ENCODE peak calls at places on chromosome 21, in four cellular contexts. One of them, this sample, is unnamed. For H3K4me1, the result is how much of the 10 kb centered on the place peaks cover.

GRCh38 chr21:37341254-37341960 is 25.2 kb upstream of the DYRK1A start:
- DNase-seq in Peyer's patch: no peak
- DNase-seq in aorta: no peak
- DNase-seq in SJCRH30: no peak
- DNase-seq in this sample: no peak

GRCh38 chr21:28069446-28069845 is 923.2 kb downstream of the LTN1 start:
- DNase-seq in Peyer's patch: no peak
- DNase-seq in aorta: no peak
- DNase-seq in SJCRH30: peak
- DNase-seq in this sample: no peak

GRCh38 chr21:16741228-16741665 is 771.6 kb upstream of the CXADR start:
- DNase-seq in Peyer's patch: no peak
- DNase-seq in aorta: no peak
- DNase-seq in SJCRH30: no peak
- DNase-seq in this sample: no peak

GRCh38 chr21:33362044-33362555 is 37.3 kb downstream of the IFNAR1 start:
- DNase-seq in Peyer's patch: peak
- DNase-seq in aorta: no peak
- DNase-seq in SJCRH30: peak
- DNase-seq in this sample: peak

GRCh38 chr21:29571949-29572348 is 273.2 kb downstream of the BACH1 start:
- DNase-seq in Peyer's patch: no peak
- DNase-seq in aorta: no peak
- DNase-seq in SJCRH30: no peak
- DNase-seq in this sample: no peak

GRCh38 chr21:32949701-32950100 is 76.0 kb upstream of the OLIG2 start:
- DNase-seq in Peyer's patch: no peak
- DNase-seq in aorta: no peak
- DNase-seq in SJCRH30: no peak
- DNase-seq in this sample: no peak

GRCh38 chr21:34722684-34723300 is 54.0 kb downstream of the CLIC6 start:
- DNase-seq in Peyer's patch: no peak
- DNase-seq in aorta: no peak
- DNase-seq in SJCRH30: peak
- DNase-seq in this sample: no peak

GRCh38 chr21:41626038-41626437 is 118.1 kb upstream of the TMPRSS2 start:
- DNase-seq in Peyer's patch: peak
- DNase-seq in aorta: no peak
- DNase-seq in SJCRH30: no peak
- DNase-seq in this sample: no peak

GRCh38 chr21:37257526-37257966 is 9.6 kb downstream of the VPS26C start:
- DNase-seq in Peyer's patch: no peak
- DNase-seq in aorta: no peak
- DNase-seq in SJCRH30: peak
- DNase-seq in this sample: no peak

GRCh38 chr21:36437745-36438128 is 42.2 kb downstream of the CLDN14 start:
- DNase-seq in Peyer's patch: no peak
- DNase-seq in aorta: peak
- DNase-seq in SJCRH30: no peak
- DNase-seq in this sample: no peak

GRCh38 chr21:26169061-26169610 is 1.4 kb downstream of the APP start:
- DNase-seq in Peyer's patch: peak
- DNase-seq in aorta: peak
- DNase-seq in SJCRH30: peak
- DNase-seq in this sample: peak

GRCh38 chr21:15301736-15302135 is 236.9 kb upstream of the NRIP1 start:
- DNase-seq in Peyer's patch: no peak
- DNase-seq in aorta: no peak
- DNase-seq in SJCRH30: no peak
- DNase-seq in this sample: no peak

GRCh38 chr21:37380349-37381323 is 14.1 kb downstream of the DYRK1A start:
- DNase-seq in Peyer's patch: no peak
- DNase-seq in aorta: no peak
- DNase-seq in SJCRH30: no peak
- DNase-seq in this sample: no peak

GRCh38 chr21:35020446-35020845 is 28.7 kb downstream of the RUNX1 start:
- DNase-seq in Peyer's patch: peak
- DNase-seq in aorta: no peak
- DNase-seq in SJCRH30: no peak
- DNase-seq in this sample: peak

GRCh38 chr21:15679630-15680029 is 50.2 kb upstream of the USP25 start:
- DNase-seq in Peyer's patch: no peak
- DNase-seq in aorta: no peak
- DNase-seq in SJCRH30: no peak
- DNase-seq in this sample: no peak

GRCh38 chr21:37146320-37147225 is 73.5 kb downstream of the TTC3 start:
- DNase-seq in Peyer's patch: no peak
- DNase-seq in aorta: no peak
- DNase-seq in SJCRH30: no peak
- DNase-seq in this sample: no peak

GRCh38 chr21:28018741-28019669 is 973.7 kb downstream of the LTN1 start:
- DNase-seq in Peyer's patch: no peak
- DNase-seq in aorta: no peak
- DNase-seq in SJCRH30: peak
- DNase-seq in this sample: no peak

GRCh38 chr21:20647603-20648002 is 350.6 kb upstream of the NCAM2 start:
- DNase-seq in Peyer's patch: no peak
- DNase-seq in aorta: no peak
- DNase-seq in SJCRH30: no peak
- DNase-seq in this sample: no peak

GRCh38 chr21:32508558-32508957 is 76.8 kb downstream of the TCP10L start:
- DNase-seq in Peyer's patch: no peak
- DNase-seq in aorta: peak
- DNase-seq in SJCRH30: no peak
- DNase-seq in this sample: no peak

DNA sequence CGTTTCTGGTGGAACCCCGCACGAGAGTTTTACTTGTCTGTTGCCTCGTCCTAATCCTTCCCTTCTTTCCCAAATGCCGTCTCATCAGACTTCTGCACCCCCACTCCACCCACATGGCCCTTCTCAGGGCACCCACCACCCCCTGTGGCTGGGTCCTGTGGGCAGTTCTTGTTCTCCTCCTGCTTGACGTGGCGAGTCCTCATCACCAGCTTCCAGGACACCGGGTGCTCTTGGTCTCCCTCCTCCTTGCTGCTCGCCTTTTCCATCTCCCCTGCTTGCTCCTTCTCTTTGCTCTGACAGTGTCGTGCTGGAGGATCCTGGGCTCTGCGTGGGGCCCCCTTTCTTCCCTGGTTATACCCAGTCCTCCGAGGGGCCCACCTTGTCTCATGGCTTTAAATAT is 51.8 kb downstream of the B3GALT5 start:
- DNase-seq in Peyer's patch: no peak
- DNase-seq in aorta: no peak
- DNase-seq in SJCRH30: no peak
- DNase-seq in this sample: no peak
- H3K4me1 ChIP-seq in Peyer's patch: under half
- H3K4me1 ChIP-seq in aorta: under half
- H3K4me1 ChIP-seq in SJCRH30: under half
- H3K4me1 ChIP-seq in this sample: under half

GRCh38 chr21:44423941-44424607 is 31.2 kb upstream of the LRRC3 start:
- DNase-seq in Peyer's patch: peak
- DNase-seq in aorta: peak
- DNase-seq in SJCRH30: no peak
- DNase-seq in this sample: no peak
- H3K27ac ChIP-seq in Peyer's patch: no peak
- H3K27ac ChIP-seq in aorta: no peak
- H3K27ac ChIP-seq in SJCRH30: no peak
- H3K27ac ChIP-seq in this sample: no peak

GRCh38 chr21:42675403-42675802 is 22.0 kb downstream of the PDE9A start:
- DNase-seq in Peyer's patch: no peak
- DNase-seq in aorta: no peak
- DNase-seq in SJCRH30: no peak
- DNase-seq in this sample: no peak

GRCh38 chr21:42673633-42674328 is 20.4 kb downstream of the PDE9A start:
- DNase-seq in Peyer's patch: no peak
- DNase-seq in aorta: no peak
- DNase-seq in SJCRH30: no peak
- DNase-seq in this sample: no peak

GRCh38 chr21:42676799-42677198 is 23.4 kb downstream of the PDE9A start:
- DNase-seq in Peyer's patch: no peak
- DNase-seq in aorta: no peak
- DNase-seq in SJCRH30: no peak
- DNase-seq in this sample: no peak

GRCh38 chr21:42672699-42673458 is 19.5 kb downstream of the PDE9A start:
- DNase-seq in Peyer's patch: no peak
- DNase-seq in aorta: no peak
- DNase-seq in SJCRH30: peak
- DNase-seq in this sample: no peak

DNA sequence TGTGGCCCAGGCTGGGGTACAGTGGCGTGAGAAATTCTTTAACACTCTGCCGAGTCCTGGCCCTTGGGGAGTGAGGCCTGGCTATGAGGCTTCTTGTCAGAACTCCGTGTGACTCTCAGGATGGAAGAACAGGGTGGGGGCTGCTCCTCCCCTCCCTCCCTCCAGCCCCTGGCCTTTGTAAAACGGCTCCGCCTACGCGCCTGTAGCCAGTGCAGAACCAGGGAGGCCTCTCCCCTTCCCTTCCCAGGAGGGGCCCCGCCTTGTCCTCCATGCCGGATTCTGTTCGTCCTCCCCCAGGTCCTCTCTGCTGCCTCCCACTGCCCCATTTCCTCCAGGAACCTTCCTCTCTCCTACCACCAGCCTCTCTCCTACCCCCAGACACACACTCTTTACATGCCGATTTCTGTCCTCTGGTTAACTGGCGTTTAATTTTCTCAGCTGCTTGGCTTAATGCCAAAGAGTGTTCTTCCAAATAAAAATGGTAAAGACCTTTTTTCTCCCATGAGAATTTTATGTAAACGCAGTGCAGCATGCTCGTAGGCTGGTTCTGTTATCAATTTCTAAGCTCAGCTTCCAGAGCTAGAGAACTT is 21.0 kb downstream of the PDE9A start:
- DNase-seq in Peyer's patch: no peak
- DNase-seq in aorta: no peak
- DNase-seq in SJCRH30: peak
- DNase-seq in this sample: no peak
- H3K4me1 ChIP-seq in Peyer's patch: under half
- H3K4me1 ChIP-seq in aorta: under half
- H3K4me1 ChIP-seq in SJCRH30: half or more
- H3K4me1 ChIP-seq in this sample: under half

GRCh38 chr21:45162809-45163208 is 88.4 kb downstream of the ADARB1 start:
- DNase-seq in Peyer's patch: no peak
- DNase-seq in aorta: no peak
- DNase-seq in SJCRH30: no peak
- DNase-seq in this sample: no peak
- H3K27ac ChIP-seq in Peyer's patch: no peak
- H3K27ac ChIP-seq in aorta: no peak
- H3K27ac ChIP-seq in SJCRH30: no peak
- H3K27ac ChIP-seq in this sample: no peak

GRCh38 chr21:46063227-46063626 is 34.7 kb upstream of the COL6A2 start:
- DNase-seq in Peyer's patch: no peak
- DNase-seq in aorta: no peak
- DNase-seq in SJCRH30: no peak
- DNase-seq in this sample: no peak
- H3K4me1 ChIP-seq in Peyer's patch: under half
- H3K4me1 ChIP-seq in aorta: under half
- H3K4me1 ChIP-seq in SJCRH30: under half
- H3K4me1 ChIP-seq in this sample: under half